ENCODE peak calls at places on chromosomes 16 and 17, in five cellular contexts. One of them, this sample, is unnamed.

GRCh38 chr16:26569793-26570192 is 496.9 kb upstream of the C16orf82 start:
- DNase-seq in AG04449: no peak
- DNase-seq in suprapubic skin: no peak
- DNase-seq in cardiac muscle cell: no peak
- DNase-seq in brain microvascular endothelial cell: no peak
- DNase-seq in this sample: no peak

GRCh38 chr17:44900894-44901293 is 1.6 kb upstream of the EFTUD2 start:
- DNase-seq in AG04449: no peak
- DNase-seq in suprapubic skin: no peak
- DNase-seq in cardiac muscle cell: peak; percentile 95
- DNase-seq in brain microvascular endothelial cell: peak; percentile 64
- DNase-seq in this sample: no peak

GRCh38 chr16:85731179-85731578 is 19.7 kb downstream of the C16orf74 start:
- DNase-seq in AG04449: no peak
- DNase-seq in suprapubic skin: no peak
- DNase-seq in cardiac muscle cell: no peak
- DNase-seq in brain microvascular endothelial cell: no peak
- DNase-seq in this sample: no peak

GRCh38 chr17:39399792-39400191 is 1.6 kb downstream of the FBXL20 start:
- DNase-seq in AG04449: no peak
- DNase-seq in suprapubic skin: no peak
- DNase-seq in cardiac muscle cell: no peak
- DNase-seq in brain microvascular endothelial cell: no peak
- DNase-seq in this sample: no peak

GRCh38 chr16:54935411-54936085 is 4.9 kb downstream of the IRX5 start:
- DNase-seq in AG04449: no peak
- DNase-seq in suprapubic skin: no peak
- DNase-seq in cardiac muscle cell: peak; percentile 8
- DNase-seq in brain microvascular endothelial cell: no peak
- DNase-seq in this sample: no peak

GRCh38 chr16:84999200-84999599 is 12.1 kb downstream of the ZDHHC7 start:
- DNase-seq in AG04449: no peak
- DNase-seq in suprapubic skin: no peak
- DNase-seq in cardiac muscle cell: no peak
- DNase-seq in brain microvascular endothelial cell: no peak
- DNase-seq in this sample: no peak

GRCh38 chr16:86221085-86221484 is 289.2 kb upstream of the FOXF1 start:
- DNase-seq in AG04449: no peak
- DNase-seq in suprapubic skin: no peak
- DNase-seq in cardiac muscle cell: no peak
- DNase-seq in brain microvascular endothelial cell: no peak
- DNase-seq in this sample: no peak

GRCh38 chr17:27954521-27955495 is 61.6 kb upstream of the LYRM9 start:
- DNase-seq in AG04449: no peak
- DNase-seq in suprapubic skin: no peak
- DNase-seq in cardiac muscle cell: no peak
- DNase-seq in brain microvascular endothelial cell: no peak
- DNase-seq in this sample: no peak

GRCh38 chr16:2692948-2693651 is 10.8 kb downstream of the KCTD5 start:
- DNase-seq in AG04449: no peak
- DNase-seq in suprapubic skin: no peak
- DNase-seq in cardiac muscle cell: no peak
- DNase-seq in brain microvascular endothelial cell: no peak
- DNase-seq in this sample: no peak

GRCh38 chr16:28321700-28322411 is 29.5 kb downstream of the SBK1 start:
- DNase-seq in AG04449: no peak
- DNase-seq in suprapubic skin: no peak
- DNase-seq in cardiac muscle cell: peak; percentile 29
- DNase-seq in brain microvascular endothelial cell: peak; percentile 14
- DNase-seq in this sample: no peak

GRCh38 chr17:81286491-81287145 is 8.5 kb downstream of the SLC38A10 start:
- DNase-seq in AG04449: no peak
- DNase-seq in suprapubic skin: no peak
- DNase-seq in cardiac muscle cell: no peak
- DNase-seq in brain microvascular endothelial cell: no peak
- DNase-seq in this sample: no peak
- H3K4me3 ChIP-seq in AG04449: no peak overlapping the region
- H3K4me3 ChIP-seq in suprapubic skin: no peak overlapping the region
- H3K4me3 ChIP-seq in cardiac muscle cell: no peak overlapping the region
- H3K4me3 ChIP-seq in brain microvascular endothelial cell: no peak overlapping the region
- H3K4me3 ChIP-seq in this sample: no peak overlapping the region

GRCh38 chr16:31291376-31291775 is 31.6 kb downstream of the ITGAM start:
- DNase-seq in AG04449: no peak
- DNase-seq in suprapubic skin: no peak
- DNase-seq in cardiac muscle cell: no peak
- DNase-seq in brain microvascular endothelial cell: no peak
- DNase-seq in this sample: no peak
- H3K4me3 ChIP-seq in AG04449: no peak overlapping the region
- H3K4me3 ChIP-seq in suprapubic skin: no peak overlapping the region
- H3K4me3 ChIP-seq in cardiac muscle cell: no peak overlapping the region
- H3K4me3 ChIP-seq in brain microvascular endothelial cell: no peak overlapping the region
- H3K4me3 ChIP-seq in this sample: no peak overlapping the region

GRCh38 chr17:1492249-1493206 is at the start of gene MYO1C:
- DNase-seq in AG04449: no peak
- DNase-seq in suprapubic skin: no peak
- DNase-seq in cardiac muscle cell: no peak
- DNase-seq in brain microvascular endothelial cell: no peak
- DNase-seq in this sample: no peak
- H3K4me3 ChIP-seq in AG04449: peak within 1 kb of the TSS; percentile 86
- H3K4me3 ChIP-seq in suprapubic skin: peak within 1 kb of the TSS; percentile 86
- H3K4me3 ChIP-seq in cardiac muscle cell: peak within 1 kb of the TSS; percentile 35
- H3K4me3 ChIP-seq in brain microvascular endothelial cell: peak within 1 kb of the TSS; percentile 56
- H3K4me3 ChIP-seq in this sample: peak within 1 kb of the TSS; percentile 34

GRCh38 chr17:41784207-41784744 is 2.2 kb downstream of the JUP start:
- DNase-seq in AG04449: no peak
- DNase-seq in suprapubic skin: no peak
- DNase-seq in cardiac muscle cell: peak; percentile 77
- DNase-seq in brain microvascular endothelial cell: peak; percentile 65
- DNase-seq in this sample: no peak

GRCh38 chr17:41779954-41780353 is 6.6 kb downstream of the JUP start:
- DNase-seq in AG04449: no peak
- DNase-seq in suprapubic skin: no peak
- DNase-seq in cardiac muscle cell: no peak
- DNase-seq in brain microvascular endothelial cell: no peak
- DNase-seq in this sample: no peak

GRCh38 chr17:41781404-41782110 is 5.0 kb downstream of the JUP start:
- DNase-seq in AG04449: no peak
- DNase-seq in suprapubic skin: no peak
- DNase-seq in cardiac muscle cell: peak; percentile 35
- DNase-seq in brain microvascular endothelial cell: no peak
- DNase-seq in this sample: no peak

GRCh38 chr17:41785091-41785875 is 1.2 kb downstream of the JUP start:
- DNase-seq in AG04449: no peak
- DNase-seq in suprapubic skin: no peak
- DNase-seq in cardiac muscle cell: peak; percentile 42
- DNase-seq in brain microvascular endothelial cell: no peak
- DNase-seq in this sample: no peak

DNA sequence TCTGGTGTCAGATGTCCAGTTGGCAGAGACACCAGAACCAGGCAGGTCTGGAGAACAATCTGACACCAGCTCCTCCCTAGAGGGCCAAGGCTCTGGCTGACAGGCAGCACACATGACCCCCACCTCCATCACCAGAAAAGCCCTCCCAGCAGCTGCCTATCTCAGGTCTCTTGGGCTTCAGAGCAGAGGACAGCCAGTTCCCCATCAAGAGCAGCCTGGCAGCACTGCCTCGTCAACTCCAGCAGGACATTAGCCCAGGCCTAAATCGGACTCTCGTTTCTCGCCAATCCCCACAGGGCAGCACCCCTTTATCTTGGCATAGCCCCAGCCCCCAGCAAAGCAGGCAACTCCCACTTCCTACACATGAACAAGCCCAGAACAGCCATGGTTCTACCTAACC is 4.4 kb downstream of the JUP start:
- DNase-seq in AG04449: no peak
- DNase-seq in suprapubic skin: no peak
- DNase-seq in cardiac muscle cell: peak; percentile 32
- DNase-seq in brain microvascular endothelial cell: no peak
- DNase-seq in this sample: no peak
- H3K4me3 ChIP-seq in AG04449: no peak overlapping the region
- H3K4me3 ChIP-seq in suprapubic skin: peak overlapping the region; percentile 97
- H3K4me3 ChIP-seq in cardiac muscle cell: no peak overlapping the region
- H3K4me3 ChIP-seq in brain microvascular endothelial cell: no peak overlapping the region
- H3K4me3 ChIP-seq in this sample: no peak overlapping the region